ENCODE peak calls at places on chromosomes 3 and 15, in ten cellular contexts. Z, A, D, V, T, Q, U, C, N and I are unnamed samples.

GRCh38 chr3:129014148-129014547 is 13.0 kb downstream of the EFCC1 start:
- DNase-seq in T (no peak), Z (no peak), U (no peak), Q (no peak), N (no peak), C (no peak), V (no peak), A (no peak), D (no peak), I (no peak)

GRCh38 chr3:186224211-186224610 is 115.3 kb upstream of the ETV5 start:
- DNase-seq in Z (no peak), D (no peak), V (no peak), T (no peak), C (no peak), Q (no peak), U (no peak), N (no peak), A (no peak), I (no peak)

GRCh38 chr3:46706771-46707582 is 5.8 kb downstream of the TMIE start:
- DNase-seq in T (no peak), N (no peak), V (no peak), A (peak), C (no peak), D (no peak), U (no peak), Z (no peak), Q (no peak), I (no peak)

GRCh38 chr3:112460519-112460918 is 38.8 kb downstream of the BTLA start:
- DNase-seq in C (no peak), D (no peak), Q (no peak), Z (no peak), U (no peak), V (no peak), T (no peak), A (no peak), N (no peak), I (no peak)

GRCh38 chr3:73070675-73071575 is 9.5 kb downstream of the EBLN2 start:
- DNase-seq in Z (peak), Q (peak), T (peak), U (peak), D (no peak), C (no peak), N (no peak), A (no peak), V (no peak), I (peak)

GRCh38 chr3:73723596-73723995 is 98.9 kb upstream of the PDZRN3 start:
- DNase-seq in A (no peak), D (no peak), C (no peak), U (no peak), Z (no peak), T (no peak), N (no peak), Q (no peak), V (no peak), I (no peak)

GRCh38 chr15:90530250-90531051 is 728 bp downstream of the CRTC3 start:
- DNase-seq in Z (no peak), Q (peak), T (no peak), U (no peak), D (peak), N (peak), A (peak), C (peak), V (peak), I (peak)

GRCh38 chr3:108441528-108441927 is 68.9 kb downstream of the MYH15 start:
- DNase-seq in D (no peak), N (no peak), A (no peak), T (no peak), C (no peak), Q (no peak), Z (no peak), V (no peak), U (no peak), I (no peak)

GRCh38 chr15:96703794-96704550 is 373.5 kb downstream of the NR2F2 start:
- DNase-seq in A (no peak), N (no peak), Q (peak), T (no peak), U (no peak), D (no peak), C (no peak), Z (no peak), V (no peak), I (no peak)

GRCh38 chr3:152471814-152472605 is 203.3 kb downstream of the MBNL1 start:
- DNase-seq in Z (no peak), T (no peak), Q (peak), N (peak), A (peak), C (peak), V (peak), D (peak), U (peak), I (peak)

DNA sequence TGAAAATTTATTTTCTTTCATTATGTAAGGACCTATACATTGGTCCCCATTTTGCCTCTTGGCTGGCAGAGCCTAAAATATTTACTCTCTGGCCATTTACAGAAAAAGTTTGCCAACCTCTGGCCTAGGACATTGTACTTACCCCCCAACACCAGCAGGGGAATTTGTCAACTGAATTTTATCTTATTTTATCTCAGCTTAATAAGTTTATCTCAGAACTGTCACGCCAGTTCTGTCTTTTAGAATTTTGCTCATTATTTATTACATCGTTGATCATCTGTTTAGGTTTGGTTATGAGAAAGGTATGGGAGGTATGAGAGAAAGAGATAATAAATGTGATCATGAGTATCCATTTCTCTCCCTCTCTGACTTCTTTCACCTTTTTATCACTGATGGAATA is 38.3 kb downstream of the CHD2 start:
- DNase-seq in Q (no peak), Z (no peak), N (no peak), A (no peak), V (no peak), C (no peak), D (no peak), U (no peak), T (no peak), I (no peak)
- H3K4me3 ChIP-seq in Q (no peak), Z (no peak), N (no peak), A (no peak), V (no peak), C (no peak), D (no peak), U (no peak), T (no peak), I (no peak)

DNA sequence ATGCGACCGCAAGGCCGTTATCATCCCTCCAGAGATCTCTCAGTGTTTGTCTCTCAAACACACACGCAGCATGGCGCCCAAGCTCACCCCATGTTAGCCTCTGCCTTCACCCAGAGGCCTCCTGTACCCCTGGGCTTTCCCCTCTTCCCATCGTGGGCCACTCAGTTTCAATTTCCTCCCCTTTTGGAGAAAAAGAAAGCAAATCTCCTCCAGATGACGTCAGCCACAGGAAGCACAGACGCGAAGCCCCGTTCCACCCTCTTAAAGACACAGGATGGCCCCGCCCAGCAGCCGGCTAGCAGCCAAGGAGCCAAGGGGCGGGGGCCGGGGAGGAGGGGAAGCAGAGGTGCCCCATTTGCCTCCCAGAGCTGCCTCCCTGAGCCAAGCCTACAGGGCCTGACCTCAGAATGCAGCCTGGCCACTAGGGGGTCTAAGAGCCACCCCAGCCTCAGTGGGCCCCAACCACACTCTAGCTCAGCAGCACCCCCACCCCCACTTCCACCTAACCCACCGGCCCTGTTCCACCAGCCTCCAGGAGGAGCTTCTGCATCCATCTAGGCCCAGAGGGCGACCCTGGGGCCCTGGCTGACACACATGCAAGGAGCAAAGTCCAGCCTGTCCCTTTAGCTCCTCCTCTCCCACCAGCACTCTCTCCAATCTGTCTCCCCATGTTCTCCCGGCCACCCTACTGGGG is 26.5 kb downstream of the ATRIP start:
- DNase-seq in A (peak), U (peak), D (peak), Q (peak), Z (peak), V (peak), N (peak), T (peak), C (peak), I (peak)
- TF ChIP-seq CTCF in A (no peak), U (peak), D (peak), Q (peak), Z (peak), V (no peak), N (peak), T (peak), C (peak), I (peak)

GRCh38 chr15:79090487-79091203 is at the start of gene RASGRF1:
- DNase-seq in N (peak), U (no peak), Z (no peak), V (no peak), D (no peak), C (no peak), A (no peak), T (no peak), Q (peak), I (no peak)
- H3K4me3 ChIP-seq in N (peak), U (no peak), Z (no peak), V (peak), D (peak), C (peak), A (no peak), T (no peak), Q (no peak), I (no peak)

DNA sequence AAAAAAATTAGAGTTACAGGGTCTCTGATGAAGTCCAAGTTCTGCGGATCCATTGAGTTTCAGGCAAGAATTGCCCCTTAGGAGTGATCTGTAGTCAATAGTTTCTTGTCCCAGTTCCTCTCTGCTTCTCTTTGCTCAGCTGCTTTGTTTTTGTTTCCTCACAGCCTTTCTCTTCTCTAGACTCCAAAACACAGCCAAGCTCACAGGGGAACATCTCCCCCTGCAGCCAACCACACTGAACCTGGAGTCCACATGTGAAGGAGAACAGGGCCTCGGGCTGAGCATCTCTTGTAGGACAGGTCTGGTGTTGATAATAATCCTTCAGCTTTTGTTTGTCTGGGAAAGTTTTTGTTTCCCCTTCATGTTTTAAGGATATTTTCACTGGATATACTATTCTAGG is 202.6 kb upstream of the ATP10A start:
- DNase-seq in V (no peak), U (no peak), A (no peak), Z (no peak), N (no peak), C (no peak), Q (no peak), D (no peak), T (no peak), I (no peak)
- TF ChIP-seq CTCF in V (no peak), U (no peak), A (no peak), Z (no peak), N (no peak), C (no peak), Q (no peak), D (no peak), T (no peak), I (no peak)